ENCODE peak calls at places on chromosome X, in seven cellular contexts. One of them, this sample, is unnamed.

GRCh38 chrX:136147320-136147901 is at the start of gene FHL1:
- DNase-seq in H1: peak
- DNase-seq in HL-60: no peak
- DNase-seq in GM12878: no peak
- DNase-seq in GM12892: peak
- DNase-seq in HCT116: no peak
- DNase-seq in suprapubic skin: no peak
- DNase-seq in this sample: peak

GRCh38 chrX:9503261-9503660 is 38.4 kb downstream of the TBL1X start:
- DNase-seq in GM12878: no peak
- DNase-seq in HL-60: no peak
- DNase-seq in suprapubic skin: no peak
- DNase-seq in GM12892: no peak
- DNase-seq in H1: no peak
- DNase-seq in HCT116: no peak
- DNase-seq in this sample: no peak

GRCh38 chrX:148037020-148037419 is 55.9 kb downstream of the FMR1NB start:
- DNase-seq in H1: no peak
- DNase-seq in HCT116: no peak
- DNase-seq in GM12878: no peak
- DNase-seq in HL-60: no peak
- DNase-seq in GM12892: no peak
- DNase-seq in suprapubic skin: no peak
- DNase-seq in this sample: no peak

GRCh38 chrX:3939967-3940610 is 226.6 kb upstream of the PRKX start:
- DNase-seq in HL-60: no peak
- DNase-seq in suprapubic skin: no peak
- DNase-seq in HCT116: peak
- DNase-seq in H1: no peak
- DNase-seq in GM12892: no peak
- DNase-seq in GM12878: no peak
- DNase-seq in this sample: no peak

GRCh38 chrX:50456712-50457484 is 13.7 kb downstream of the DGKK start:
- DNase-seq in GM12892: no peak
- DNase-seq in H1: no peak
- DNase-seq in GM12878: no peak
- DNase-seq in suprapubic skin: no peak
- DNase-seq in HCT116: no peak
- DNase-seq in HL-60: peak
- DNase-seq in this sample: no peak

GRCh38 chrX:68018248-68019203 is 414.8 kb downstream of the OPHN1 start:
- DNase-seq in GM12892: no peak
- DNase-seq in suprapubic skin: no peak
- DNase-seq in GM12878: no peak
- DNase-seq in HCT116: peak
- DNase-seq in H1: peak
- DNase-seq in HL-60: no peak
- DNase-seq in this sample: no peak

GRCh38 chrX:41692162-41692749 is 3.5 kb downstream of the GPR34 start:
- DNase-seq in HL-60: no peak
- DNase-seq in GM12878: no peak
- DNase-seq in GM12892: no peak
- DNase-seq in suprapubic skin: no peak
- DNase-seq in H1: no peak
- DNase-seq in HCT116: no peak
- DNase-seq in this sample: no peak

GRCh38 chrX:11770320-11770719 is 12.3 kb downstream of the MSL3 start:
- DNase-seq in suprapubic skin: no peak
- DNase-seq in HL-60: peak
- DNase-seq in GM12878: peak
- DNase-seq in H1: no peak
- DNase-seq in GM12892: peak
- DNase-seq in HCT116: peak
- DNase-seq in this sample: no peak

GRCh38 chrX:50161143-50161542 is 39.7 kb downstream of the AKAP4 start:
- DNase-seq in suprapubic skin: no peak
- DNase-seq in HL-60: no peak
- DNase-seq in HCT116: no peak
- DNase-seq in H1: no peak
- DNase-seq in GM12892: no peak
- DNase-seq in GM12878: no peak
- DNase-seq in this sample: no peak

GRCh38 chrX:51862920-51863319 is 30.5 kb upstream of the MAGED1 start:
- DNase-seq in H1: no peak
- DNase-seq in HL-60: no peak
- DNase-seq in suprapubic skin: no peak
- DNase-seq in HCT116: no peak
- DNase-seq in GM12878: no peak
- DNase-seq in GM12892: no peak
- DNase-seq in this sample: no peak

GRCh38 chrX:15723887-15724517 is 14.1 kb upstream of the CA5B start:
- DNase-seq in GM12878: no peak
- DNase-seq in H1: no peak
- DNase-seq in HCT116: no peak
- DNase-seq in HL-60: no peak
- DNase-seq in suprapubic skin: no peak
- DNase-seq in GM12892: no peak
- DNase-seq in this sample: no peak

GRCh38 chrX:118495958-118496762 is 545 bp downstream of the DOCK11 start:
- DNase-seq in H1: peak
- DNase-seq in HCT116: no peak
- DNase-seq in GM12878: no peak
- DNase-seq in HL-60: peak
- DNase-seq in GM12892: peak
- DNase-seq in suprapubic skin: no peak
- DNase-seq in this sample: no peak

GRCh38 chrX:118498351-118498750 is 2.7 kb downstream of the DOCK11 start:
- DNase-seq in suprapubic skin: no peak
- DNase-seq in GM12892: no peak
- DNase-seq in H1: no peak
- DNase-seq in GM12878: no peak
- DNase-seq in HL-60: no peak
- DNase-seq in HCT116: no peak
- DNase-seq in this sample: no peak

GRCh38 chrX:118495061-118495921 is at the start of gene DOCK11:
- DNase-seq in HL-60: peak
- DNase-seq in HCT116: no peak
- DNase-seq in H1: peak
- DNase-seq in suprapubic skin: peak
- DNase-seq in GM12878: peak
- DNase-seq in GM12892: peak
- DNase-seq in this sample: peak

GRCh38 chrX:118497180-118497814 is 1.7 kb downstream of the DOCK11 start:
- DNase-seq in HL-60: no peak
- DNase-seq in suprapubic skin: no peak
- DNase-seq in HCT116: no peak
- DNase-seq in GM12878: no peak
- DNase-seq in H1: no peak
- DNase-seq in GM12892: no peak
- DNase-seq in this sample: no peak

DNA sequence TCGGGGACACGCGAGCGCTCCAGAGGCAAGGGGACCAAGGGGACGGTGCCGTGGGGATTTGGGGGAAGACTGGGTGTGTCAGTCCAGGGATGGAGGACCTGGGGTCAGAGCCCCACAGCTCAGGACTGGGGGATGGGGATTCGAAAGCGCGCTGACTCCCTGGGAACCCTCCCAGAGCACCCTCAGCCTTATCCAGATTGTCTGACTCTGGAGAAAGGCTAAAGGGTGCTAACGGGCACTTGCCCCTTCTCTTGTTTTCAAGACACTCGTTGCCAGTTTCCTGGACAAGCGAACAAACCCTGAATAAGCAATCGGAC is 1.1 kb downstream of the DOCK11 start:
- DNase-seq in GM12878: no peak
- DNase-seq in HCT116: no peak
- DNase-seq in H1: no peak
- DNase-seq in HL-60: no peak
- DNase-seq in GM12892: no peak
- DNase-seq in suprapubic skin: no peak
- DNase-seq in this sample: no peak
- TF ChIP-seq POLR2AphosphoS5 in GM12878: no peak
- TF ChIP-seq POLR2AphosphoS5 in HCT116: no peak
- TF ChIP-seq POLR2AphosphoS5 in H1: no peak
- TF ChIP-seq POLR2AphosphoS5 in HL-60: no peak
- TF ChIP-seq POLR2AphosphoS5 in GM12892: no peak
- TF ChIP-seq POLR2AphosphoS5 in suprapubic skin: no peak
- TF ChIP-seq POLR2AphosphoS5 in this sample: no peak

DNA sequence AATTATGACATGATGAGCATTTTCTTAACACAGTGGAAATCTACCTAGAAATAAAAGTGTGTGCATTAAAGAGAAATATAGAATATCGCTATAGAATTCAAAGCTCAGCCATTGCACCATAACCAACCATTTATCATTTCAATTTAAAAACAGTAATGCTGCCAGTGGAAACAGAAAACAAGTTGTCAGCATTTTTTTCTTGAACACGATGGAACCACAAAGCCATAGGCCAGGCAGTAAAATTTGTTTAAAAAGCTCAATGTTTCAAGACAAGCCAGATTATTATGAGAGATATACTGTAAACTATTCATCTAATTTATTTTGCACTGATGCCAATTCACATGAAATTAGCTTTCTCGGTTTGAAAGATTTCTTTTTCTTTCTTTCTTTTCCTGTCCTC is 46.7 kb upstream of the NRK start:
- DNase-seq in GM12878: no peak
- DNase-seq in HL-60: no peak
- DNase-seq in HCT116: no peak
- DNase-seq in GM12892: no peak
- DNase-seq in suprapubic skin: no peak
- DNase-seq in H1: no peak
- DNase-seq in this sample: no peak
- TF ChIP-seq POLR2AphosphoS5 in GM12878: no peak
- TF ChIP-seq POLR2AphosphoS5 in HL-60: no peak
- TF ChIP-seq POLR2AphosphoS5 in HCT116: no peak
- TF ChIP-seq POLR2AphosphoS5 in GM12892: no peak
- TF ChIP-seq POLR2AphosphoS5 in suprapubic skin: no peak
- TF ChIP-seq POLR2AphosphoS5 in H1: no peak
- TF ChIP-seq POLR2AphosphoS5 in this sample: no peak

GRCh38 chrX:39504850-39505259 is 592.9 kb downstream of the BCOR start:
- DNase-seq in GM12878: no peak
- DNase-seq in HCT116: no peak
- DNase-seq in suprapubic skin: no peak
- DNase-seq in H1: no peak
- DNase-seq in HL-60: no peak
- DNase-seq in GM12892: no peak
- DNase-seq in this sample: no peak

GRCh38 chrX:39501822-39502221 is 595.9 kb downstream of the BCOR start:
- DNase-seq in GM12892: no peak
- DNase-seq in H1: no peak
- DNase-seq in HCT116: no peak
- DNase-seq in suprapubic skin: no peak
- DNase-seq in GM12878: no peak
- DNase-seq in HL-60: no peak
- DNase-seq in this sample: no peak

GRCh38 chrX:39504227-39504626 is 593.5 kb downstream of the BCOR start:
- DNase-seq in suprapubic skin: no peak
- DNase-seq in HL-60: no peak
- DNase-seq in GM12878: no peak
- DNase-seq in HCT116: no peak
- DNase-seq in GM12892: no peak
- DNase-seq in H1: no peak
- DNase-seq in this sample: no peak

GRCh38 chrX:39497717-39498265 is 600.0 kb downstream of the BCOR start:
- DNase-seq in HCT116: no peak
- DNase-seq in suprapubic skin: no peak
- DNase-seq in H1: no peak
- DNase-seq in GM12878: no peak
- DNase-seq in GM12892: no peak
- DNase-seq in HL-60: peak
- DNase-seq in this sample: no peak

DNA sequence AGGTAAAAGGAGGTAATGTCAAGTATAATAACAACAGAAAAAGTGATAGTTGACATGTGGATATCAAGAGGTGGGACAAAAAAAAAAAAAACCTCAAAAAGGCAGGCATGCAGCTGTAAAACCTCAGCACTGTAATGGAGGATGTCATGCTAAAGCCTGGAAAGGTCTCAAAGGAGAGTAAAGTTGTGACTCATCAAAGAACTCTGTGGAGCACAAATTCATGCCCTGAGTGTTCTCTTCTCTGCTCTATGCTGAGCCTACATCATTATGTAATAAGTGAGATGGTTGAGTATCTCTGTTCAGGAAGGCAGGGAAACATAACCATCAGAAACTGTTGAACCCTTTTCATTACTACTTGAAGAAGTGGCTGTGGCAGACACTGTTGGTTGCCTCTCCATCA is 597.8 kb downstream of the BCOR start:
- DNase-seq in suprapubic skin: no peak
- DNase-seq in GM12878: no peak
- DNase-seq in HL-60: no peak
- DNase-seq in GM12892: no peak
- DNase-seq in HCT116: no peak
- DNase-seq in H1: no peak
- DNase-seq in this sample: no peak
- TF ChIP-seq POLR2AphosphoS5 in suprapubic skin: no peak
- TF ChIP-seq POLR2AphosphoS5 in GM12878: no peak
- TF ChIP-seq POLR2AphosphoS5 in HL-60: no peak
- TF ChIP-seq POLR2AphosphoS5 in GM12892: no peak
- TF ChIP-seq POLR2AphosphoS5 in HCT116: no peak
- TF ChIP-seq POLR2AphosphoS5 in H1: no peak
- TF ChIP-seq POLR2AphosphoS5 in this sample: no peak

GRCh38 chrX:107673401-107673800 is 45.1 kb downstream of the PRPS1 start:
- DNase-seq in H1: no peak
- DNase-seq in GM12878: no peak
- DNase-seq in HCT116: no peak
- DNase-seq in GM12892: no peak
- DNase-seq in suprapubic skin: no peak
- DNase-seq in HL-60: no peak
- DNase-seq in this sample: no peak

GRCh38 chrX:107675365-107675654 is 47.0 kb downstream of the PRPS1 start:
- DNase-seq in GM12892: no peak
- DNase-seq in GM12878: no peak
- DNase-seq in suprapubic skin: no peak
- DNase-seq in HL-60: no peak
- DNase-seq in HCT116: no peak
- DNase-seq in H1: no peak
- DNase-seq in this sample: no peak

GRCh38 chrX:107673933-107674479 is 45.7 kb downstream of the PRPS1 start:
- DNase-seq in HCT116: no peak
- DNase-seq in suprapubic skin: peak
- DNase-seq in H1: no peak
- DNase-seq in GM12878: peak
- DNase-seq in GM12892: peak
- DNase-seq in HL-60: peak
- DNase-seq in this sample: no peak

GRCh38 chrX:107674480-107675364 is 46.4 kb downstream of the PRPS1 start:
- DNase-seq in GM12892: no peak
- DNase-seq in HL-60: no peak
- DNase-seq in H1: no peak
- DNase-seq in suprapubic skin: peak
- DNase-seq in GM12878: no peak
- DNase-seq in HCT116: no peak
- DNase-seq in this sample: no peak

GRCh38 chrX:107672955-107673378 is 44.7 kb downstream of the PRPS1 start:
- DNase-seq in GM12892: peak
- DNase-seq in H1: peak
- DNase-seq in suprapubic skin: peak
- DNase-seq in HCT116: peak
- DNase-seq in HL-60: no peak
- DNase-seq in GM12878: no peak
- DNase-seq in this sample: no peak
- TF ChIP-seq POLR2AphosphoS5 in GM12892: no peak
- TF ChIP-seq POLR2AphosphoS5 in H1: no peak
- TF ChIP-seq POLR2AphosphoS5 in suprapubic skin: peak
- TF ChIP-seq POLR2AphosphoS5 in HCT116: peak
- TF ChIP-seq POLR2AphosphoS5 in HL-60: no peak
- TF ChIP-seq POLR2AphosphoS5 in GM12878: no peak
- TF ChIP-seq POLR2AphosphoS5 in this sample: no peak

GRCh38 chrX:54419559-54420302 is 20.5 kb upstream of the TSR2 start:
- DNase-seq in HCT116: no peak
- DNase-seq in suprapubic skin: no peak
- DNase-seq in HL-60: no peak
- DNase-seq in GM12878: no peak
- DNase-seq in GM12892: no peak
- DNase-seq in H1: no peak
- DNase-seq in this sample: no peak
- TF ChIP-seq POLR2AphosphoS5 in HCT116: no peak
- TF ChIP-seq POLR2AphosphoS5 in suprapubic skin: no peak
- TF ChIP-seq POLR2AphosphoS5 in HL-60: no peak
- TF ChIP-seq POLR2AphosphoS5 in GM12878: no peak
- TF ChIP-seq POLR2AphosphoS5 in GM12892: no peak
- TF ChIP-seq POLR2AphosphoS5 in H1: no peak
- TF ChIP-seq POLR2AphosphoS5 in this sample: no peak

This sample was measured in GM12891.